ENCODE peak calls at places on chromosomes 5 and 9, in nine cellular contexts. One of them, this sample, is unnamed.

GRCh38 chr9:88991066-88992030 is at the start of gene S1PR3:
- DNase-seq in CD8-positive, alpha-beta memory T cell: no peak
- DNase-seq in fibroblast of the aortic adventitia: peak; percentile 32
- DNase-seq in lower lobe of right lung: peak; percentile 63
- DNase-seq in effector memory CD4-positive, alpha-beta T cell: no peak
- DNase-seq in aorta: peak; percentile 80
- DNase-seq in cardiac muscle cell: peak; percentile 52
- DNase-seq in esophagus squamous epithelium: no peak
- DNase-seq in brain microvascular endothelial cell: no peak
- DNase-seq in this sample: no peak

GRCh38 chr9:110526426-110526825 is 53.1 kb downstream of the SVEP1 start:
- DNase-seq in cardiac muscle cell: peak; percentile 93
- DNase-seq in brain microvascular endothelial cell: no peak
- DNase-seq in effector memory CD4-positive, alpha-beta T cell: no peak
- DNase-seq in aorta: no peak
- DNase-seq in lower lobe of right lung: no peak
- DNase-seq in CD8-positive, alpha-beta memory T cell: no peak
- DNase-seq in fibroblast of the aortic adventitia: peak; percentile 89
- DNase-seq in esophagus squamous epithelium: no peak
- DNase-seq in this sample: peak; percentile 87

GRCh38 chr9:121825481-121825830 is 174.0 kb downstream of the DAB2IP start:
- DNase-seq in effector memory CD4-positive, alpha-beta T cell: no peak
- DNase-seq in fibroblast of the aortic adventitia: no peak
- DNase-seq in cardiac muscle cell: no peak
- DNase-seq in CD8-positive, alpha-beta memory T cell: no peak
- DNase-seq in brain microvascular endothelial cell: no peak
- DNase-seq in aorta: no peak
- DNase-seq in esophagus squamous epithelium: no peak
- DNase-seq in lower lobe of right lung: no peak
- DNase-seq in this sample: no peak

GRCh38 chr5:149141957-149142851 is 911 bp downstream of the ABLIM3 start:
- DNase-seq in aorta: peak; percentile 70
- DNase-seq in brain microvascular endothelial cell: no peak
- DNase-seq in effector memory CD4-positive, alpha-beta T cell: no peak
- DNase-seq in fibroblast of the aortic adventitia: no peak
- DNase-seq in CD8-positive, alpha-beta memory T cell: no peak
- DNase-seq in cardiac muscle cell: peak; percentile 25
- DNase-seq in lower lobe of right lung: no peak
- DNase-seq in esophagus squamous epithelium: no peak
- DNase-seq in this sample: no peak

GRCh38 chr5:66143473-66144073 is 527 bp upstream of the SREK1 start:
- DNase-seq in lower lobe of right lung: no peak
- DNase-seq in aorta: no peak
- DNase-seq in esophagus squamous epithelium: no peak
- DNase-seq in effector memory CD4-positive, alpha-beta T cell: no peak
- DNase-seq in fibroblast of the aortic adventitia: no peak
- DNase-seq in CD8-positive, alpha-beta memory T cell: no peak
- DNase-seq in brain microvascular endothelial cell: no peak
- DNase-seq in cardiac muscle cell: no peak
- DNase-seq in this sample: no peak

GRCh38 chr5:94670726-94671125 is 52.3 kb downstream of the SLF1 start:
- DNase-seq in CD8-positive, alpha-beta memory T cell: no peak
- DNase-seq in aorta: no peak
- DNase-seq in fibroblast of the aortic adventitia: peak; percentile 35
- DNase-seq in effector memory CD4-positive, alpha-beta T cell: no peak
- DNase-seq in lower lobe of right lung: no peak
- DNase-seq in brain microvascular endothelial cell: no peak
- DNase-seq in esophagus squamous epithelium: no peak
- DNase-seq in cardiac muscle cell: peak; percentile 46
- DNase-seq in this sample: no peak

GRCh38 chr9:113621309-113621791 is 157.8 kb downstream of the RGS3 start:
- DNase-seq in brain microvascular endothelial cell: peak; percentile 91
- DNase-seq in cardiac muscle cell: peak; percentile 97
- DNase-seq in aorta: peak; percentile 94
- DNase-seq in effector memory CD4-positive, alpha-beta T cell: no peak
- DNase-seq in esophagus squamous epithelium: no peak
- DNase-seq in lower lobe of right lung: no peak
- DNase-seq in fibroblast of the aortic adventitia: peak; percentile 96
- DNase-seq in CD8-positive, alpha-beta memory T cell: no peak
- DNase-seq in this sample: peak; percentile 76

GRCh38 chr5:91162534-91163381 is 220.4 kb downstream of the ARRDC3 start:
- DNase-seq in CD8-positive, alpha-beta memory T cell: no peak
- DNase-seq in brain microvascular endothelial cell: peak; percentile 92
- DNase-seq in esophagus squamous epithelium: peak; percentile 38
- DNase-seq in effector memory CD4-positive, alpha-beta T cell: peak; percentile 5
- DNase-seq in lower lobe of right lung: peak; percentile 77
- DNase-seq in aorta: peak; percentile 83
- DNase-seq in cardiac muscle cell: peak; percentile 92
- DNase-seq in fibroblast of the aortic adventitia: peak; percentile 94
- DNase-seq in this sample: peak; percentile 88

GRCh38 chr5:67746103-67746502 is 469.5 kb upstream of the PIK3R1 start:
- DNase-seq in aorta: no peak
- DNase-seq in lower lobe of right lung: no peak
- DNase-seq in cardiac muscle cell: no peak
- DNase-seq in fibroblast of the aortic adventitia: no peak
- DNase-seq in esophagus squamous epithelium: no peak
- DNase-seq in brain microvascular endothelial cell: no peak
- DNase-seq in effector memory CD4-positive, alpha-beta T cell: no peak
- DNase-seq in CD8-positive, alpha-beta memory T cell: no peak
- DNase-seq in this sample: no peak

GRCh38 chr9:69877852-69878507 is 57.4 kb downstream of the CFAP95 start:
- DNase-seq in esophagus squamous epithelium: no peak
- DNase-seq in brain microvascular endothelial cell: no peak
- DNase-seq in aorta: no peak
- DNase-seq in effector memory CD4-positive, alpha-beta T cell: no peak
- DNase-seq in fibroblast of the aortic adventitia: peak; percentile 78
- DNase-seq in lower lobe of right lung: no peak
- DNase-seq in cardiac muscle cell: peak; percentile 62
- DNase-seq in CD8-positive, alpha-beta memory T cell: no peak
- DNase-seq in this sample: no peak

GRCh38 chr9:18473551-18474279 is at the start of gene ADAMTSL1:
- DNase-seq in aorta: peak; percentile 50
- DNase-seq in brain microvascular endothelial cell: peak; percentile 83
- DNase-seq in lower lobe of right lung: no peak
- DNase-seq in effector memory CD4-positive, alpha-beta T cell: no peak
- DNase-seq in CD8-positive, alpha-beta memory T cell: no peak
- DNase-seq in fibroblast of the aortic adventitia: peak; percentile 84
- DNase-seq in cardiac muscle cell: peak; percentile 71
- DNase-seq in esophagus squamous epithelium: no peak
- DNase-seq in this sample: peak; percentile 77

GRCh38 chr9:15104826-15105420 is 194.7 kb upstream of the FREM1 start:
- DNase-seq in esophagus squamous epithelium: no peak
- DNase-seq in cardiac muscle cell: peak; percentile 46
- DNase-seq in brain microvascular endothelial cell: peak; percentile 10
- DNase-seq in effector memory CD4-positive, alpha-beta T cell: no peak
- DNase-seq in CD8-positive, alpha-beta memory T cell: peak; percentile 3
- DNase-seq in lower lobe of right lung: no peak
- DNase-seq in fibroblast of the aortic adventitia: peak; percentile 52
- DNase-seq in aorta: no peak
- DNase-seq in this sample: no peak

GRCh38 chr9:121771418-121771817 is 120.0 kb downstream of the DAB2IP start:
- DNase-seq in lower lobe of right lung: no peak
- DNase-seq in CD8-positive, alpha-beta memory T cell: no peak
- DNase-seq in brain microvascular endothelial cell: no peak
- DNase-seq in fibroblast of the aortic adventitia: peak; percentile 18
- DNase-seq in effector memory CD4-positive, alpha-beta T cell: no peak
- DNase-seq in esophagus squamous epithelium: no peak
- DNase-seq in cardiac muscle cell: no peak
- DNase-seq in aorta: peak; percentile 45
- DNase-seq in this sample: no peak

GRCh38 chr5:57592236-57592635 is 109.6 kb upstream of the ACTBL2 start:
- DNase-seq in effector memory CD4-positive, alpha-beta T cell: no peak
- DNase-seq in aorta: no peak
- DNase-seq in CD8-positive, alpha-beta memory T cell: no peak
- DNase-seq in esophagus squamous epithelium: no peak
- DNase-seq in fibroblast of the aortic adventitia: peak; percentile 91
- DNase-seq in brain microvascular endothelial cell: peak; percentile 7
- DNase-seq in lower lobe of right lung: no peak
- DNase-seq in cardiac muscle cell: no peak
- DNase-seq in this sample: no peak

GRCh38 chr9:94945191-94946144 is 219.0 kb downstream of the AOPEP start:
- DNase-seq in brain microvascular endothelial cell: peak; percentile 85
- DNase-seq in lower lobe of right lung: no peak
- DNase-seq in aorta: peak; percentile 79
- DNase-seq in fibroblast of the aortic adventitia: peak; percentile 84
- DNase-seq in esophagus squamous epithelium: no peak
- DNase-seq in CD8-positive, alpha-beta memory T cell: no peak
- DNase-seq in effector memory CD4-positive, alpha-beta T cell: no peak
- DNase-seq in cardiac muscle cell: peak; percentile 66
- DNase-seq in this sample: peak; percentile 90
- H3K4me3 ChIP-seq in brain microvascular endothelial cell: no peak overlapping the region
- H3K4me3 ChIP-seq in lower lobe of right lung: no peak overlapping the region
- H3K4me3 ChIP-seq in aorta: no peak overlapping the region
- H3K4me3 ChIP-seq in fibroblast of the aortic adventitia: no peak overlapping the region
- H3K4me3 ChIP-seq in esophagus squamous epithelium: no peak overlapping the region
- H3K4me3 ChIP-seq in CD8-positive, alpha-beta memory T cell: no peak overlapping the region
- H3K4me3 ChIP-seq in effector memory CD4-positive, alpha-beta T cell: no peak overlapping the region
- H3K4me3 ChIP-seq in cardiac muscle cell: no peak overlapping the region
- H3K4me3 ChIP-seq in this sample: no peak overlapping the region

GRCh38 chr5:50856720-50857119 is 190.3 kb downstream of the PARP8 start:
- DNase-seq in aorta: no peak
- DNase-seq in lower lobe of right lung: no peak
- DNase-seq in cardiac muscle cell: no peak
- DNase-seq in CD8-positive, alpha-beta memory T cell: no peak
- DNase-seq in brain microvascular endothelial cell: no peak
- DNase-seq in esophagus squamous epithelium: no peak
- DNase-seq in fibroblast of the aortic adventitia: no peak
- DNase-seq in effector memory CD4-positive, alpha-beta T cell: no peak
- DNase-seq in this sample: no peak
- H3K4me3 ChIP-seq in aorta: no peak overlapping the region
- H3K4me3 ChIP-seq in lower lobe of right lung: no peak overlapping the region
- H3K4me3 ChIP-seq in cardiac muscle cell: no peak overlapping the region
- H3K4me3 ChIP-seq in CD8-positive, alpha-beta memory T cell: no peak overlapping the region
- H3K4me3 ChIP-seq in brain microvascular endothelial cell: no peak overlapping the region
- H3K4me3 ChIP-seq in esophagus squamous epithelium: no peak overlapping the region
- H3K4me3 ChIP-seq in fibroblast of the aortic adventitia: no peak overlapping the region
- H3K4me3 ChIP-seq in effector memory CD4-positive, alpha-beta T cell: no peak overlapping the region
- H3K4me3 ChIP-seq in this sample: no peak overlapping the region

GRCh38 chr5:52915176-52915875 is 73.8 kb upstream of the ITGA2 start:
- DNase-seq in effector memory CD4-positive, alpha-beta T cell: peak; percentile 3
- DNase-seq in lower lobe of right lung: no peak
- DNase-seq in cardiac muscle cell: peak; percentile 86
- DNase-seq in CD8-positive, alpha-beta memory T cell: peak; percentile 11
- DNase-seq in esophagus squamous epithelium: no peak
- DNase-seq in brain microvascular endothelial cell: peak; percentile 76
- DNase-seq in aorta: no peak
- DNase-seq in fibroblast of the aortic adventitia: peak; percentile 85
- DNase-seq in this sample: peak; percentile 26
- H3K4me3 ChIP-seq in effector memory CD4-positive, alpha-beta T cell: peak overlapping the region; percentile 26
- H3K4me3 ChIP-seq in lower lobe of right lung: peak overlapping the region; percentile 30
- H3K4me3 ChIP-seq in cardiac muscle cell: peak overlapping the region; percentile 26
- H3K4me3 ChIP-seq in CD8-positive, alpha-beta memory T cell: peak overlapping the region; percentile 18
- H3K4me3 ChIP-seq in esophagus squamous epithelium: no peak overlapping the region
- H3K4me3 ChIP-seq in brain microvascular endothelial cell: peak overlapping the region; percentile 44
- H3K4me3 ChIP-seq in aorta: no peak overlapping the region
- H3K4me3 ChIP-seq in fibroblast of the aortic adventitia: peak overlapping the region; percentile 47
- H3K4me3 ChIP-seq in this sample: peak overlapping the region; percentile 21

GRCh38 chr5:176574297-176574591 is 25.1 kb downstream of the CDHR2 start:
- DNase-seq in CD8-positive, alpha-beta memory T cell: no peak
- DNase-seq in fibroblast of the aortic adventitia: no peak
- DNase-seq in brain microvascular endothelial cell: no peak
- DNase-seq in esophagus squamous epithelium: no peak
- DNase-seq in effector memory CD4-positive, alpha-beta T cell: no peak
- DNase-seq in cardiac muscle cell: no peak
- DNase-seq in lower lobe of right lung: no peak
- DNase-seq in aorta: no peak
- DNase-seq in this sample: no peak
- H3K4me3 ChIP-seq in CD8-positive, alpha-beta memory T cell: no peak overlapping the region
- H3K4me3 ChIP-seq in fibroblast of the aortic adventitia: no peak overlapping the region
- H3K4me3 ChIP-seq in brain microvascular endothelial cell: no peak overlapping the region
- H3K4me3 ChIP-seq in esophagus squamous epithelium: no peak overlapping the region
- H3K4me3 ChIP-seq in effector memory CD4-positive, alpha-beta T cell: no peak overlapping the region
- H3K4me3 ChIP-seq in cardiac muscle cell: no peak overlapping the region
- H3K4me3 ChIP-seq in lower lobe of right lung: no peak overlapping the region
- H3K4me3 ChIP-seq in aorta: no peak overlapping the region
- H3K4me3 ChIP-seq in this sample: no peak overlapping the region

DNA sequence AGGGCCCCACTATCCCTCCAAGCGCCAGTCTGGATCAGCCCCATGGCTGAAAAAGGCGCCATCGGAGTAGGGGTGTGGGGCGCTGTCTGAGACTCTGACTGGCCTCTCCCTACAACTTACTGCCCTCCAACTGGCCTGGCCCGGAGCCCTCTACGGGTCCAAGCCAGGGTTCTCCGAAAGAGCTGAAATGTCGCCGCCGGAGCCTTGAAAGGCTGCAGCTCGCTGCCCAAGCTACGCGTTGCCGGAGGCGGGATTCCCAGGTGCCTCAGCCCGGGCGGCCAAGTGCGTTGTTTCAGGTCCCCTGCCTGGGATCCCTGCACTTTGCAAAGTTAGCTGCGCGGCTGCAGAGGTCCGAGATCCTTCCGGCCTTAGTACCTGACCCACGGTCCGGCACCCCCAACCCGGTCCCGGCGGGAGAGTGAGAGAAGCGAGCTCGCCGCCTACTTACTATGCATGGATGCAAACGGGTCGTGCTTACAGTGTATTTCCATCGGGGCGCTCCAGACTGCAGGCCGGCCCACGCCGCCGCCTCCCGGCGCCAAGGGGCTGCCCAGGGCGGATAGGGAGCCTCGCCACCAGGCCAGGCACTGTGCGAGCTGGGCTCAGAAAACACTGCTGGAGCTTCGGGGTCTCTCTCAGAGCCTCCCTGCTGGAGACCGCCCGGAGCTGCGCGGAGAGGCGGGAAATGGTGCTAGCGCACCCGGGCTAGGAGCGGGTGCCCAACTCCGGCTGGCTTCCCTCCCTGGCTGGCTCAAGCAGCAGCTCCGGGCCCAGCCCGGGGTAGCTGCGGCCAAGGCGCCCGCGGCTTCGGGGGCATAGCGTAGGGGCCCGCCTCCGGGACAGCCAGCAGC is 7.8 kb downstream of the PAX5 start:
- DNase-seq in fibroblast of the aortic adventitia: no peak
- DNase-seq in cardiac muscle cell: no peak
- DNase-seq in lower lobe of right lung: no peak
- DNase-seq in effector memory CD4-positive, alpha-beta T cell: no peak
- DNase-seq in CD8-positive, alpha-beta memory T cell: no peak
- DNase-seq in aorta: no peak
- DNase-seq in esophagus squamous epithelium: no peak
- DNase-seq in brain microvascular endothelial cell: no peak
- DNase-seq in this sample: no peak
- H3K4me3 ChIP-seq in fibroblast of the aortic adventitia: no peak overlapping the region
- H3K4me3 ChIP-seq in cardiac muscle cell: peak overlapping the region; percentile 19
- H3K4me3 ChIP-seq in lower lobe of right lung: peak overlapping the region; percentile 50
- H3K4me3 ChIP-seq in effector memory CD4-positive, alpha-beta T cell: peak overlapping the region; percentile 48
- H3K4me3 ChIP-seq in CD8-positive, alpha-beta memory T cell: peak overlapping the region; percentile 31
- H3K4me3 ChIP-seq in aorta: no peak overlapping the region
- H3K4me3 ChIP-seq in esophagus squamous epithelium: no peak overlapping the region
- H3K4me3 ChIP-seq in brain microvascular endothelial cell: no peak overlapping the region
- H3K4me3 ChIP-seq in this sample: no peak overlapping the region

This sample was measured in skeletal muscle cell.